ENCODE peak calls at places on chromosomes 12 and 14, in ten cellular contexts. U is NAMALWA; R is aorta; N is GM10248; K is cardiac fibroblast; F is H4; W is HEK293T; C is body of pancreas; P is CD4-positive, alpha-beta T cell; Y is left ventricle myocardium inferior. B is an unnamed sample.

GRCh38 chr14:92362781-92363235 is 39.8 kb downstream of the SLC24A4 start:
- DNase-seq in U (no peak), R (peak), N (no peak), K (peak), F (peak), W (no peak), C (no peak), P (no peak), Y (no peak), B (peak)

GRCh38 chr14:91163316-91163715 is 49.4 kb downstream of the DGLUCY start:
- DNase-seq in U (no peak), R (no peak), N (no peak), K (no peak), F (no peak), W (no peak), C (peak), P (no peak), Y (peak), B (no peak)

GRCh38 chr12:76085159-76085868 is 829 bp upstream of the NAP1L1 start:
- DNase-seq in U (peak), R (no peak), N (peak), K (peak), F (no peak), W (no peak), C (peak), P (peak), Y (no peak), B (peak)

GRCh38 chr14:104537613-104537988 is 42.0 kb upstream of the C14orf180 start:
- DNase-seq in U (no peak), R (no peak), N (no peak), K (no peak), F (no peak), W (no peak), C (no peak), P (no peak), Y (no peak), B (no peak)

GRCh38 chr12:93743999-93744689 is 67.0 kb downstream of the CRADD start:
- DNase-seq in U (no peak), R (no peak), N (no peak), K (no peak), F (no peak), W (no peak), C (no peak), P (no peak), Y (no peak), B (no peak)

GRCh38 chr14:24429395-24430142 is at the start of the genes CBLN3 and KHNYN:
- DNase-seq in U (peak), R (peak), N (peak), K (peak), F (peak), W (peak), C (peak), P (peak), Y (peak), B (peak)

GRCh38 chr14:106024983-106025604 is 498.7 kb downstream of the TMEM121 start:
- DNase-seq in U (peak), R (no peak), N (no peak), K (no peak), F (no peak), W (no peak), C (no peak), P (peak), Y (no peak), B (no peak)

GRCh38 chr14:94406910-94407309 is 18.5 kb upstream of the SERPINA1 start:
- DNase-seq in U (no peak), R (no peak), N (no peak), K (no peak), F (no peak), W (no peak), C (no peak), P (no peak), Y (no peak), B (no peak)

GRCh38 chr14:52596861-52597260 is 44.2 kb downstream of the GPR137C start:
- DNase-seq in U (no peak), R (no peak), N (no peak), K (no peak), F (no peak), W (no peak), C (no peak), P (no peak), Y (no peak), B (no peak)

GRCh38 chr12:49985981-49986380 is 13.2 kb downstream of the AQP6 start:
- DNase-seq in U (no peak), R (no peak), N (no peak), K (no peak), F (no peak), W (no peak), C (no peak), P (no peak), Y (no peak), B (no peak)

GRCh38 chr12:104183443-104183842 is 32.1 kb upstream of the TXNRD1 start:
- DNase-seq in U (no peak), R (no peak), N (no peak), K (no peak), F (no peak), W (no peak), C (no peak), P (no peak), Y (no peak), B (no peak)

GRCh38 chr14:63761356-63762117 is 33.7 kb upstream of the SGPP1 start:
- DNase-seq in U (no peak), R (no peak), N (no peak), K (no peak), F (no peak), W (no peak), C (no peak), P (no peak), Y (no peak), B (no peak)

GRCh38 chr14:64645220-64645891 is 58.9 kb upstream of the PLEKHG3 start:
- DNase-seq in U (no peak), R (no peak), N (no peak), K (peak), F (peak), W (peak), C (peak), P (no peak), Y (no peak), B (peak)

GRCh38 chr12:117563007-117563406 is 201.6 kb upstream of the NOS1 start:
- DNase-seq in U (no peak), R (no peak), N (no peak), K (no peak), F (no peak), W (no peak), C (no peak), P (no peak), Y (no peak), B (no peak)

GRCh38 chr12:54304187-54304810 is 3.5 kb upstream of the NFE2 start:
- DNase-seq in U (no peak), R (peak), N (no peak), K (peak), F (peak), W (no peak), C (peak), P (no peak), Y (peak), B (peak)

GRCh38 chr12:124411953-124412645 is 117.2 kb downstream of the RFLNA start:
- DNase-seq in U (no peak), R (peak), N (no peak), K (no peak), F (no peak), W (no peak), C (no peak), P (no peak), Y (no peak), B (no peak)

GRCh38 chr12:87871061-87871460 is 158.1 kb downstream of the C12orf50 start:
- DNase-seq in U (no peak), R (no peak), N (no peak), K (no peak), F (no peak), W (no peak), C (no peak), P (no peak), Y (no peak), B (no peak)

GRCh38 chr12:104121001-104121400 is 17.0 kb downstream of the NFYB start:
- DNase-seq in U (no peak), R (no peak), N (no peak), K (peak), F (no peak), W (no peak), C (no peak), P (no peak), Y (no peak), B (peak)

GRCh38 chr12:104526320-104526719 is 69.6 kb downstream of the CHST11 start:
- DNase-seq in U (no peak), R (no peak), N (no peak), K (no peak), F (no peak), W (peak), C (no peak), P (no peak), Y (no peak), B (no peak)

GRCh38 chr14:77204457-77204796 is 22.8 kb downstream of the TMEM63C start:
- DNase-seq in U (no peak), R (no peak), N (no peak), K (no peak), F (no peak), W (no peak), C (peak), P (no peak), Y (no peak), B (no peak)

GRCh38 chr12:5807090-5807414 is 138.0 kb downstream of the ANO2 start:
- DNase-seq in U (no peak), R (no peak), N (no peak), K (no peak), F (peak), W (no peak), C (no peak), P (no peak), Y (no peak), B (peak)

GRCh38 chr14:26448181-26448855 is 149.5 kb downstream of the NOVA1 start:
- DNase-seq in U (no peak), R (no peak), N (no peak), K (no peak), F (no peak), W (no peak), C (no peak), P (no peak), Y (no peak), B (no peak)

GRCh38 chr14:65092340-65092739 is 10.0 kb downstream of the MAX start:
- DNase-seq in U (no peak), R (no peak), N (no peak), K (no peak), F (no peak), W (no peak), C (no peak), P (no peak), Y (no peak), B (no peak)

GRCh38 chr12:75315518-75315917 is 14.6 kb downstream of the CAPS2 start:
- DNase-seq in U (no peak), R (no peak), N (no peak), K (peak), F (no peak), W (no peak), C (no peak), P (no peak), Y (no peak), B (peak)

GRCh38 chr12:124347805-124348658 is 53.1 kb downstream of the RFLNA start:
- DNase-seq in U (peak), R (no peak), N (no peak), K (no peak), F (no peak), W (peak), C (no peak), P (peak), Y (no peak), B (no peak)

GRCh38 chr12:111221296-111222026 is 147.4 kb downstream of the PHETA1 start:
- DNase-seq in U (no peak), R (no peak), N (no peak), K (no peak), F (no peak), W (no peak), C (no peak), P (no peak), Y (no peak), B (no peak)

GRCh38 chr14:91891081-91891480 is 23.7 kb upstream of the TC2N start:
- DNase-seq in U (no peak), R (no peak), N (no peak), K (no peak), F (no peak), W (no peak), C (no peak), P (no peak), Y (no peak), B (no peak)

GRCh38 chr12:133038310-133038709 is 1.0 kb downstream of the ZNF84 start:
- DNase-seq in U (no peak), R (no peak), N (no peak), K (no peak), F (no peak), W (no peak), C (no peak), P (no peak), Y (no peak), B (peak)

GRCh38 chr12:30296486-30296885 is 399.2 kb downstream of the IPO8 start:
- DNase-seq in U (no peak), R (no peak), N (no peak), K (no peak), F (no peak), W (no peak), C (no peak), P (no peak), Y (no peak), B (no peak)

GRCh38 chr14:75709207-75709812 is 48.3 kb downstream of the TTLL5 start:
- DNase-seq in U (peak), R (peak), N (peak), K (peak), F (peak), W (peak), C (peak), P (peak), Y (peak), B (peak)

GRCh38 chr12:52010152-52010622 is 3.4 kb downstream of the TAMALIN start:
- DNase-seq in U (no peak), R (peak), N (no peak), K (peak), F (peak), W (peak), C (peak), P (no peak), Y (peak), B (peak)

GRCh38 chr12:47739959-47740358 is 14.7 kb upstream of the ENDOU start:
- DNase-seq in U (peak), R (no peak), N (peak), K (no peak), F (no peak), W (no peak), C (no peak), P (no peak), Y (peak), B (no peak)

GRCh38 chr12:128966411-128966810 is 113.1 kb downstream of the GLT1D1 start:
- DNase-seq in U (no peak), R (no peak), N (no peak), K (no peak), F (no peak), W (no peak), C (no peak), P (no peak), Y (no peak), B (no peak)

GRCh38 chr14:103568952-103569351 is 6.2 kb downstream of the COA8 start:
- DNase-seq in U (no peak), R (peak), N (no peak), K (no peak), F (no peak), W (no peak), C (no peak), P (no peak), Y (no peak), B (no peak)

GRCh38 chr14:101410126-101410525 is 151.2 kb upstream of the DIO3 start:
- DNase-seq in U (peak), R (no peak), N (no peak), K (no peak), F (no peak), W (no peak), C (no peak), P (no peak), Y (no peak), B (no peak)

GRCh38 chr14:55458800-55459577 is 18.6 kb upstream of the TBPL2 start:
- DNase-seq in U (no peak), R (no peak), N (peak), K (peak), F (no peak), W (no peak), C (no peak), P (no peak), Y (no peak), B (peak)

GRCh38 chr12:92554316-92554905 is 148.4 kb upstream of the PLEKHG7 start:
- DNase-seq in U (no peak), R (no peak), N (no peak), K (no peak), F (no peak), W (no peak), C (no peak), P (no peak), Y (no peak), B (no peak)

GRCh38 chr12:62910549-62911169 is 24.3 kb downstream of the PPM1H start:
- DNase-seq in U (no peak), R (no peak), N (no peak), K (no peak), F (no peak), W (no peak), C (no peak), P (no peak), Y (no peak), B (no peak)

B was measured in EL.